ENCODE peak calls at places on chromosomes 12 and 14, in four cellular contexts. E is OCI-LY7, G is HFFc6, F is MCF 10A. A is an unnamed sample.

GRCh38 chr12:93982847-93983315 is 165.5 kb upstream of the PLXNC1 start:
- DNase-seq in F (peak; percentile 54), G (peak; percentile 68), E (no peak), A (no peak)

GRCh38 chr14:100692256-100692655 is 34.4 kb upstream of the DLK1 start:
- DNase-seq in E (no peak), G (peak; percentile 30), F (no peak), A (no peak)

GRCh38 chr14:100538566-100539318 is 48.5 kb downstream of the BEGAIN start:
- DNase-seq in G (no peak), F (no peak), E (no peak), A (no peak)

GRCh38 chr12:87283111-87283510 is 746.1 kb downstream of the C12orf50 start:
- DNase-seq in E (no peak), G (no peak), F (no peak), A (no peak)

GRCh38 chr12:26614217-26614616 is 218.8 kb downstream of the ITPR2 start:
- DNase-seq in G (no peak), F (peak; percentile 51), E (peak; percentile 41), A (peak; percentile 20)

GRCh38 chr14:24411468-24412454 is 13.0 kb downstream of the NYNRIN start:
- DNase-seq in F (peak; percentile 61), G (peak; percentile 23), E (peak; percentile 66), A (peak; percentile 75)

GRCh38 chr14:97446087-97446486 is 648.9 kb downstream of the VRK1 start:
- DNase-seq in G (no peak), F (no peak), E (no peak), A (no peak)

GRCh38 chr14:75418779-75419768 is 8.7 kb upstream of the JDP2 start:
- DNase-seq in G (no peak), E (peak; percentile 74), F (peak; percentile 46), A (peak; percentile 78)

GRCh38 chr14:101361044-101361443 is 200.3 kb upstream of the DIO3 start:
- DNase-seq in G (no peak), E (peak; percentile 98), F (no peak), A (peak; percentile 25)

GRCh38 chr12:113325938-113326337 is 9.0 kb downstream of the SLC8B1 start:
- DNase-seq in E (no peak), F (no peak), G (peak; percentile 30), A (no peak)

GRCh38 chr12:103623716-103624115 is 36.6 kb downstream of the STAB2 start:
- DNase-seq in E (no peak), G (peak; percentile 28), F (no peak), A (no peak)

GRCh38 chr14:69260979-69261605 is 1.1 kb downstream of the GALNT16 start:
- DNase-seq in G (no peak), E (peak; percentile 55), F (peak; percentile 9), A (peak; percentile 92)

GRCh38 chr14:105092124-105092911 is 27.1 kb upstream of the GPR132 start:
- DNase-seq in G (no peak), E (no peak), F (peak; percentile 36), A (peak; percentile 29)

GRCh38 chr12:5248230-5248629 is 183.7 kb upstream of the NTF3 start:
- DNase-seq in G (no peak), E (no peak), F (no peak), A (no peak)

DNA sequence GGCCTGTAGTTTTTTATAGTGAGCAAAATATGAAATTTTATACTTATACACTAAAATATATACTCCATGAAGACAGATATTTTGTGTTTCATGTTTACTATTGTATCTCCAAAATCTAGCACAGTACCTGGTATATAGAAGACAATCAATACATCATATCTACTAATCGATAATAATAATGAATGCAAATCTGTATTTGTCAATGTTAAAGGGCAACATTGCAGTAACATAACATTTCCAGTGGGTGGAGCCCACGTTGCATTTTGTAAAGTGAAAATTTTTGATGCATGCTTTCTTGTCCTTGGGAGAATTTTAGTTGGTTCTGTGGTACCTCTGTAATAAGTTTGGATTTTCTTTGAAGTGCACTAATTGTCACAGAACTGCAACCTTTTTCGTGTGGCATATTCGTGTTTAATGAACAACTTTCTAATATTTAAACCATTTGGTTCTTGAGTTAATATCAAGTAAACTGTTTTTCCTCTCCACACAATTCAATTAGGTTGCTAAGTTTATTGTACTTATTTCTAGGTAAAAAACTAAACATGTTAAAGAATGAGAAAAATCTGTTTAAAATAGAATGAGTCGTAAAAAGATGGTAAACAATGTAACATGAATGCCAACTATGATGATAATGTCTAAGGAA is 47.4 kb downstream of the AVPR1A start:
- DNase-seq in F (peak; percentile 41), G (peak; percentile 3), E (peak; percentile 20), A (peak; percentile 27)
- TF ChIP-seq CTCF in F (peak; percentile 82), G (peak; percentile 89), E (peak; percentile 89), A (peak; percentile 52)

GRCh38 chr14:63632932-63633514 is 8.6 kb downstream of the WDR89 start:
- DNase-seq in E (peak; percentile 66), F (peak; percentile 44), G (peak; percentile 40), A (peak; percentile 52)

DNA sequence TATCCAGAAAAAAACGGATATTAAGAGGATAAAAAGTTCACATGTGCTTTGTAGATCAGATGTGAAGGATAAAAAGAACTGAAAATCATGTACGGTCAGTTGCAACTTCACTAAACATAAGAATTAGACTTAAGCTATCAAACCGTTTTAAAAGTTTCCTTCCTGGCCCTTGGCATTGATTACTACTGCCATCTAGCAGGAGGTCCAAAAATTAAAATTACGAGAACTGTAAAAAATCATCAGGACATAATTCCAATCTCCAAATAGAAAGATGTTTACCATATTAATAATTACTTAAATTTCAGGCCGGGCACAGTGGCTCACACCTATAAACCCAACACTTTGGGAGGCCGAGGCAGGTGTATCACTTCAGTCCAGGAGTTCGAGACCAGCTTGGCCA is 7.9 kb downstream of the WDR89 start:
- DNase-seq in G (no peak), E (no peak), F (no peak), A (no peak)
- TF ChIP-seq CTCF in G (no peak), E (peak; percentile 58), F (no peak), A (no peak)

DNA sequence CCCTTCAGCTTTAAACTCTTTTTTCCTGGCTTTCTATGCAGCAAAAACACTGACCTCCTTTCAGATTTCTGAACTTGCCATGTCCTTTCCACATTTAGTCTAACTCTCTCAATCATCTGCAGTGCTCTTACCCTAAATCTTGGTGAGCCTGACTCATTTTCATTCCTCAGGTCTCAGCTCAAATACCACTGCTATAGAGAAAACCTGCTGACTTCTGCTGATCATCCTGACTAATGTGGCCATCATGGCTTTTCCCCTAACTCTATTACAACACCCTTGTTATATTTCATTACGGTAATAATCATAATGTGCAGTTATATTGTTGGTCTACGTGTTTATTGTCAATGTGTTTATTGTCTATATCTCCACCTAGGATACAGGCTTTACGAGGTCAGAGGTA is 207.3 kb upstream of the OR4E1 start:
- DNase-seq in E (no peak), F (no peak), G (no peak), A (no peak)
- TF ChIP-seq CTCF in E (no peak), F (no peak), G (no peak), A (no peak)

GRCh38 chr14:90061849-90062794 is at the start of gene KCNK13:
- DNase-seq in F (no peak), G (no peak), E (no peak), A (peak; percentile 59)

GRCh38 chr14:90062852-90063539 is 1.2 kb downstream of the KCNK13 start:
- DNase-seq in E (no peak), G (no peak), F (no peak), A (no peak)

GRCh38 chr14:90060965-90061848 is 587 bp upstream of the KCNK13 start:
- DNase-seq in E (no peak), F (no peak), G (no peak), A (peak; percentile 57)

GRCh38 chr14:90058876-90059458 is 2.8 kb upstream of the KCNK13 start:
- DNase-seq in G (no peak), F (peak; percentile 8), E (no peak), A (peak; percentile 24)

GRCh38 chr14:90060312-90060964 is 1.4 kb upstream of the KCNK13 start:
- DNase-seq in E (no peak), G (no peak), F (peak; percentile 16), A (peak; percentile 86)
- TF ChIP-seq CTCF in E (peak; percentile 51), G (peak; percentile 66), F (no peak), A (peak; percentile 88)